ENCODE peak calls at places on chromosomes 11 and 22, in five cellular contexts. Z is PC-3, G is body of pancreas, F is ovary, E is tibial artery. U is an unnamed sample.

GRCh38 chr11:15119826-15120225 is 5.1 kb downstream of the INSC start:
- DNase-seq in Z (peak), G (no peak), F (no peak), E (no peak), U (no peak)

GRCh38 chr11:9533053-9533452 is 40.4 kb upstream of the WEE1 start:
- DNase-seq in Z (no peak), G (no peak), F (no peak), E (no peak), U (no peak)

GRCh38 chr22:27170491-27170890 is 513.1 kb downstream of the MIAT start:
- DNase-seq in Z (no peak), G (peak), F (peak), E (peak), U (no peak)

GRCh38 chr22:29096736-29097669 is 24.2 kb downstream of the KREMEN1 start:
- DNase-seq in Z (peak), G (peak), F (no peak), E (no peak), U (peak)

GRCh38 chr11:17605736-17606135 is 58.7 kb downstream of the OTOG start:
- DNase-seq in Z (no peak), G (no peak), F (no peak), E (no peak), U (no peak)

GRCh38 chr11:65551572-65552398 is 6.4 kb downstream of the LTBP3 start:
- DNase-seq in Z (peak), G (peak), F (no peak), E (no peak), U (peak)

GRCh38 chr22:46008291-46008690 is 31.3 kb upstream of the WNT7B start:
- DNase-seq in Z (no peak), G (no peak), F (no peak), E (no peak), U (no peak)

GRCh38 chr11:60756307-60757032 is at the start of gene MS4A15:
- DNase-seq in Z (peak), G (peak), F (no peak), E (peak), U (no peak)

GRCh38 chr22:49011769-49012598 is 815.7 kb downstream of the BRD1 start:
- DNase-seq in Z (no peak), G (no peak), F (no peak), E (peak), U (no peak)

GRCh38 chr11:35811783-35812182 is 132.1 kb upstream of the LDLRAD3 start:
- DNase-seq in Z (no peak), G (peak), F (no peak), E (no peak), U (no peak)

GRCh38 chr11:1792461-1792860 is 28.7 kb upstream of the CTSD start:
- DNase-seq in Z (no peak), G (no peak), F (no peak), E (no peak), U (no peak)

GRCh38 chr11:128891410-128891861 is 280 bp downstream of the KCNJ5 start:
- DNase-seq in Z (no peak), G (no peak), F (peak), E (no peak), U (no peak)

GRCh38 chr11:100715163-100715792 is 28.2 kb downstream of the ARHGAP42 start:
- DNase-seq in Z (no peak), G (no peak), F (no peak), E (no peak), U (no peak)

GRCh38 chr11:28447226-28447625 is 339.0 kb downstream of the METTL15 start:
- DNase-seq in Z (no peak), G (no peak), F (no peak), E (no peak), U (no peak)

GRCh38 chr22:30921108-30921507 is 47.5 kb downstream of the MORC2 start:
- DNase-seq in Z (no peak), G (no peak), F (no peak), E (peak), U (no peak)

GRCh38 chr11:86459682-86460460 is 85.2 kb downstream of the CCDC81 start:
- DNase-seq in Z (peak), G (peak), F (peak), E (peak), U (peak)

GRCh38 chr11:101707477-101707876 is 123.7 kb upstream of the TRPC6 start:
- DNase-seq in Z (no peak), G (no peak), F (no peak), E (no peak), U (no peak)

GRCh38 chr22:25840162-25840561 is 98.2 kb downstream of the MYO18B start:
- DNase-seq in Z (no peak), G (no peak), F (no peak), E (no peak), U (no peak)

GRCh38 chr11:124041254-124041653 is at the start of gene OR10G7:
- DNase-seq in Z (no peak), G (no peak), F (no peak), E (no peak), U (no peak)

GRCh38 chr11:11246166-11246565 is 106.9 kb downstream of the CSNK2A3 start:
- DNase-seq in Z (no peak), G (no peak), F (no peak), E (no peak), U (no peak)

GRCh38 chr11:11244470-11245080 is 108.5 kb downstream of the CSNK2A3 start:
- DNase-seq in Z (no peak), G (no peak), F (no peak), E (no peak), U (no peak)

GRCh38 chr11:11241284-11241683 is 111.8 kb downstream of the CSNK2A3 start:
- DNase-seq in Z (no peak), G (no peak), F (no peak), E (no peak), U (no peak)

GRCh38 chr11:11243258-11243789 is 109.7 kb downstream of the CSNK2A3 start:
- DNase-seq in Z (no peak), G (peak), F (peak), E (peak), U (no peak)

GRCh38 chr11:11243790-11244469 is 109.1 kb downstream of the CSNK2A3 start:
- DNase-seq in Z (no peak), G (peak), F (peak), E (no peak), U (peak)
- H3K27ac ChIP-seq in Z (no peak), G (no peak), F (no peak), E (peak), U (peak)

DNA sequence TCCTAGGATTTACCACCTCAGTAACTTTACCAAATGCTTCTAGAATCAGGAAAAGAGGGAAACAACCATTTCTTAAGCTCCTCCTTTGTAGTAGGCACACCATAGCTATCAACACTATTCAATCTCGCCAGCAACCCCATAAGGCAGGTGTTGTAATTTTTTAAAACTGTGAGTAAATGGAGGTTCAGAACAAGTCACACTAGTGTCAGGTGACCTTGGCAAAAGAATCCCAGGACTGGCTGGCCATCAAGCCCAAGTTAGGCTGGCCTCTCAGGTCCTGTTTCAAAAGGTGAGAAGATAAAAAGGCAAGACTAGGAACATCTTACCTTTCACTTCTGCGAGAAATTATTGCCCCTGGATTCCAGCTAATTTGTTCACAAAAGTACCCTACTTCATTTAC is 713 bp downstream of the TOP3B start:
- DNase-seq in Z (no peak), G (no peak), F (no peak), E (no peak), U (no peak)
- TF ChIP-seq CTCF in Z (no peak), G (no peak), F (no peak), E (no peak), U (no peak)

GRCh38 chr11:67213251-67213650 is 53.0 kb upstream of the GRK2 start:
- DNase-seq in Z (no peak), G (peak), F (no peak), E (no peak), U (no peak)

DNA sequence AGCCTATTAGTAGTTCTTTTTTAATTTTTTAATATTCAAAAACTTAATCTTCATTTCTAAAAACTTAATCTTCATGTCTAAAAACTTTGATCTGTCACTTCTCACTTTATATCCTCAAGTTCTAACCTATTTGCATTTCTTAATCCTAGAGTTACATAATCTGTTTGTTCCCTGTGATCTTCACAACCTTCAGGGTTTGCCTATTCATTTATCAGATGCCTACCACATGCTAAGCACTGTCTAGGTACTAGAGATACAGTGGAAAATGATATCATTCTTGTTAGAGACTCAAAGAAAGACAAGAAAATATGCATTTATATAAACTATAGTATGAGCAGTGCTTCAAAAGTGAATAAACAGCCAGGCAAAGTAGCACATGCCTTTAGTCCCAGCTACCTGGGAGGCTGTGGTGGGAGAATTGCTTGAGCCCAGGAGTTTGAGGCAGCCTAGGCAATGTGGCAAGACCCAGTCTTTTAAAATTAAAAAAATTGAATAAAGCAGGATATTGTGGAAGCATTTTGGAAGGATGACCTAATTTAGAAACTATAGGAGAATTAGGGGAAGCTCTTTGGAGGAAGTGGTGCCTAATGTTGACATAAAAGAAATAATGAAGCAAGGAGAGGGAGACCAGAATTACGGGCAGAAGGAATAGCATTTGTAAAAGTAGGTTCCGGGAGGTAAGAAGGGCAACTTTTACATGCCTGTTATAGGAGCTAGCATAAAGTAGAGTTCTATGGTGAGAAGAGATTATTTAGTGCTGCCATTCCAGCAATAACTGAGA is 54.4 kb upstream of the GRK2 start:
- DNase-seq in Z (no peak), G (no peak), F (no peak), E (no peak), U (no peak)
- H3K27ac ChIP-seq in Z (no peak), G (no peak), F (no peak), E (no peak), U (no peak)

GRCh38 chr11:58784995-58785394 is 53.3 kb upstream of the GLYAT start:
- DNase-seq in Z (no peak), G (no peak), F (no peak), E (no peak), U (no peak)
- TF ChIP-seq CTCF in Z (peak), G (no peak), F (no peak), E (no peak), U (no peak)

GRCh38 chr22:35449829-35450689 is 50.1 kb downstream of the MCM5 start:
- DNase-seq in Z (no peak), G (no peak), F (no peak), E (no peak), U (no peak)

GRCh38 chr22:35452810-35453743 is 53.1 kb downstream of the MCM5 start:
- DNase-seq in Z (no peak), G (no peak), F (no peak), E (no peak), U (no peak)

GRCh38 chr22:35451602-35452001 is 51.7 kb downstream of the MCM5 start:
- DNase-seq in Z (no peak), G (no peak), F (no peak), E (no peak), U (no peak)

GRCh38 chr22:35452351-35452781 is 52.4 kb downstream of the MCM5 start:
- DNase-seq in Z (no peak), G (no peak), F (no peak), E (no peak), U (no peak)

DNA sequence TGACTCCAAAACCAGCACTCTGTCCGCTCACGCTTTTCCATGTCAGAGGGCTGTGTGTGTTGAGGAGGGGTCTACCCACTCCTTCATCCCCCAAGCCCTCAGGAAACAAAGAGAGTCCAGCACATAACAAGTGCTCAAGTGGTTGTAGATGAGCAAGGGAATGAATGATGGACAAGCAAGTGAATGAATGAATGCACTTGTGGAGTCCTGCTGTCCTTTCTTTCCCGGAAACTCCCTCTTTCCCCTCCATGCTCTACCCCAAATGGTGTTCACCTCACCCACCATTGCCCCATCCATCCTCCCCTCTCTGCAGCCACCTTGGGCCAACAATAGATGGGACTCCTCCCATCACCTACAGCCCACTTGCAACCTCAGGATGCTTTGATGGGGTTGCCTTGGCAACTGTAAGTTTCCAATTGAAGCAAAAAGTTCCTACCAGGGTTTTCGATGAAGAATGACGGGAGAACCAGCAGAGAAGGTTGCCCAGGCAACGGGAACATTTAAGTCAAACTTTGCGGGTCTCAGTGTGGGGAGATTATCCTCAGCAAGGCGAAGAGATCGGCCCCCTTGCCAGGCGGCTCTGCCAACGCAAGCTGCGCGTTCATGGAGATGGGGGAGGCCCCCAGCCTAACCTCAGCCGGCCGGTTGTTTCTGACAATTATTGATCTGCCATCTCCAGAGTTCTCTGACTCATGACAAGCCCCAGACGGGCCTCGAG is 51.0 kb downstream of the MCM5 start:
- DNase-seq in Z (no peak), G (no peak), F (no peak), E (no peak), U (no peak)
- H3K27ac ChIP-seq in Z (no peak), G (no peak), F (no peak), E (no peak), U (no peak)

DNA sequence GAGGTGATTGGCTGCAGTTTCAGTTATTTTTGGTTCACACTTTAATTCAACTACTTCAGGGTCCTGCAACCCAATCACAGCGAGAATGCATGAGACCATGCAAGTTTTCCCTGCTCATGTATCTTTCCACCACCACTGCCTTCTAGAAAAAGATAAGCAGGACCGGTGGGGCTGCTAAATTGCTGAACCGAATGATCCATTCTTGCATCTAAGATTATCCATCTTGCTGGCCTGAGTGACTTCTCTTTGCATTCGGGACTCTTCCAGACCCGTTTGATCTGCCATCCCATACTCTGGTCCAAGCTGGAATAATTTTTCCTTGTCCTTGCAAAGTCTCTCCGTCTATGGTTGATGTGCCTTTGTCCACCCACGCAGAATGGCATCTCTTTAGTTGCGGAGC is 56.3 kb upstream of the TP53I11 start:
- DNase-seq in Z (no peak), G (no peak), F (no peak), E (no peak), U (no peak)
- TF ChIP-seq CTCF in Z (no peak), G (no peak), F (no peak), E (no peak), U (no peak)

GRCh38 chr11:13772223-13773046 is 104.0 kb downstream of the FAR1 start:
- DNase-seq in Z (peak), G (peak), F (no peak), E (no peak), U (peak)

GRCh38 chr11:13765886-13766285 is 97.4 kb downstream of the FAR1 start:
- DNase-seq in Z (no peak), G (no peak), F (no peak), E (no peak), U (no peak)

GRCh38 chr11:13767461-13767860 is 99.0 kb downstream of the FAR1 start:
- DNase-seq in Z (no peak), G (no peak), F (no peak), E (no peak), U (no peak)

GRCh38 chr11:13769188-13769587 is 100.7 kb downstream of the FAR1 start:
- DNase-seq in Z (no peak), G (no peak), F (no peak), E (no peak), U (no peak)
- H3K27ac ChIP-seq in Z (no peak), G (no peak), F (no peak), E (no peak), U (no peak)

GRCh38 chr22:21642584-21643448 is 714 bp downstream of the SDF2L1 start:
- DNase-seq in Z (peak), G (peak), F (peak), E (no peak), U (no peak)

GRCh38 chr22:21641795-21642583 is at the start of gene SDF2L1:
- DNase-seq in Z (peak), G (peak), F (peak), E (peak), U (peak)

GRCh38 chr22:21640810-21641209 is 1.3 kb upstream of the SDF2L1 start:
- DNase-seq in Z (no peak), G (no peak), F (no peak), E (no peak), U (no peak)

GRCh38 chr22:21641417-21641794 is 696 bp upstream of the SDF2L1 start:
- DNase-seq in Z (peak), G (peak), F (peak), E (no peak), U (no peak)

GRCh38 chr22:21643533-21644357 is 1.6 kb downstream of the SDF2L1 start:
- DNase-seq in Z (no peak), G (no peak), F (no peak), E (no peak), U (no peak)
- TF ChIP-seq CTCF in Z (peak), G (peak), F (no peak), E (no peak), U (no peak)

U was measured in heart right ventricle.